ENCODE peak calls at places on chromosomes 16 and 17, in ten cellular contexts. V is adrenal gland; U is activated CD8-positive, alpha-beta T cell treated with anti-CD3 and anti-CD28 coated beads for 36 hours; A is EL; P is skeletal muscle cell; F is stimulated activated CD4-positive, alpha-beta T cell treated with anti-CD3 and anti-CD28 coated beads, Interleukin-2, amount 100 ng/mL, for 24 hours; H is NCI-H2227 treated with DMSO at 0.1 percent for 48 hours; M is body of pancreas; O is central memory CD4-positive, alpha-beta T cell; I is T follicular helper cell. L is an unnamed sample.

GRCh38 chr16:57732011-57732410 is 3.6 kb upstream of the KATNB1 start:
- DNase-seq in V (no peak), U (no peak), A (peak), P (no peak), F (no peak), H (no peak), M (no peak), O (no peak), I (no peak), L (no peak)

GRCh38 chr16:324451-325334 is 27.8 kb downstream of the AXIN1 start:
- DNase-seq in V (no peak), U (peak), A (no peak), P (no peak), F (peak), H (no peak), M (no peak), O (peak), I (peak), L (no peak)

GRCh38 chr16:68901910-68902309 is 58.6 kb downstream of the TANGO6 start:
- DNase-seq in V (no peak), U (no peak), A (peak), P (no peak), F (no peak), H (no peak), M (no peak), O (no peak), I (no peak), L (no peak)

GRCh38 chr16:15976929-15977637 is 27.7 kb downstream of the ABCC1 start:
- DNase-seq in V (peak), U (no peak), A (no peak), P (peak), F (no peak), H (no peak), M (no peak), O (no peak), I (no peak), L (no peak)

GRCh38 chr16:64440421-64440831 is 681.4 kb downstream of the CDH11 start:
- DNase-seq in V (peak), U (no peak), A (peak), P (peak), F (no peak), H (no peak), M (peak), O (no peak), I (no peak), L (no peak)

GRCh38 chr16:27303256-27304100 is 10.3 kb upstream of the IL4R start:
- DNase-seq in V (no peak), U (no peak), A (no peak), P (no peak), F (no peak), H (no peak), M (no peak), O (no peak), I (no peak), L (no peak)

GRCh38 chr16:89981414-89981813 is 32.9 kb downstream of the DEF8 start:
- DNase-seq in V (no peak), U (peak), A (no peak), P (no peak), F (peak), H (no peak), M (no peak), O (no peak), I (no peak), L (no peak)

GRCh38 chr16:29849505-29849904 is 13.5 kb downstream of the CDIPT start:
- DNase-seq in V (peak), U (no peak), A (no peak), P (no peak), F (no peak), H (peak), M (no peak), O (no peak), I (no peak), L (no peak)

GRCh38 chr17:81517339-81518112 is 4.9 kb upstream of the ACTG1 start:
- DNase-seq in V (peak), U (peak), A (no peak), P (no peak), F (no peak), H (no peak), M (no peak), O (no peak), I (no peak), L (no peak)

GRCh38 chr16:84013787-84014569 is 28.6 kb downstream of the SLC38A8 start:
- DNase-seq in V (peak), U (peak), A (peak), P (no peak), F (peak), H (no peak), M (peak), O (peak), I (peak), L (peak)

GRCh38 chr16:3720418-3720817 is 3.1 kb upstream of the TRAP1 start:
- DNase-seq in V (no peak), U (no peak), A (no peak), P (no peak), F (no peak), H (no peak), M (no peak), O (no peak), I (no peak), L (no peak)

GRCh38 chr16:15924996-15925395 is 24.4 kb upstream of the ABCC1 start:
- DNase-seq in V (no peak), U (no peak), A (no peak), P (no peak), F (no peak), H (no peak), M (no peak), O (no peak), I (no peak), L (no peak)

GRCh38 chr17:63939884-63940283 is 7.8 kb upstream of the CD79B start:
- DNase-seq in V (no peak), U (no peak), A (no peak), P (no peak), F (no peak), H (no peak), M (no peak), O (no peak), I (no peak), L (no peak)

L was measured in NCI-H1048.